ENCODE peak calls at places on chromosomes 16 and 17, in nine cellular contexts. Z is heart left ventricle; W is A549; N is progenitor cell of endocrine pancreas; E is neural progenitor cell; O is thoracic aorta; C is CD4-positive, alpha-beta T cell; U is tibial artery; V is CD8-positive, alpha-beta T cell. P is an unnamed sample.

GRCh38 chr16:87921236-87921773 is 15.0 kb downstream of the CA5A start:
- DNase-seq in Z (no peak), W (no peak), N (no peak), E (no peak), O (no peak), C (no peak), U (no peak), V (no peak), P (no peak)

GRCh38 chr17:49407981-49408501 is 6.6 kb downstream of the PHB1 start:
- DNase-seq in Z (peak), W (peak), N (peak), E (peak), O (no peak), C (peak), U (peak), V (peak), P (no peak)

GRCh38 chr16:50373345-50373701 is 4.5 kb upstream of the BRD7 start:
- DNase-seq in Z (no peak), W (no peak), N (no peak), E (no peak), O (no peak), C (no peak), U (no peak), V (no peak), P (no peak)

GRCh38 chr16:30010817-30011504 is at the start of gene DOC2A:
- DNase-seq in Z (no peak), W (no peak), N (no peak), E (peak), O (no peak), C (peak), U (no peak), V (no peak), P (no peak)

GRCh38 chr16:55568151-55568693 is 1.7 kb downstream of the CAPNS2 start:
- DNase-seq in Z (no peak), W (no peak), N (no peak), E (no peak), O (no peak), C (no peak), U (no peak), V (no peak), P (no peak)

GRCh38 chr17:42748202-42748905 is 3.5 kb upstream of the EZH1 start:
- DNase-seq in Z (no peak), W (no peak), N (no peak), E (no peak), O (no peak), C (no peak), U (peak), V (no peak), P (no peak)

GRCh38 chr17:7380321-7380720 is 568 bp upstream of the TNK1 start:
- DNase-seq in Z (peak), W (no peak), N (no peak), E (no peak), O (no peak), C (no peak), U (peak), V (no peak), P (no peak)

GRCh38 chr16:50151744-50152143 is 1.4 kb upstream of the TENT4B start:
- DNase-seq in Z (no peak), W (no peak), N (no peak), E (no peak), O (no peak), C (no peak), U (no peak), V (no peak), P (no peak)

GRCh38 chr17:83050651-83051422 is 28.6 kb upstream of the METRNL start:
- DNase-seq in Z (no peak), W (no peak), N (no peak), E (no peak), O (no peak), C (no peak), U (no peak), V (no peak), P (peak)

GRCh38 chr16:20940864-20941634 is 40.5 kb downstream of the LYRM1 start:
- DNase-seq in Z (no peak), W (no peak), N (no peak), E (no peak), O (no peak), C (no peak), U (no peak), V (no peak), P (no peak)

GRCh38 chr16:57725976-57726375 is 9.6 kb upstream of the KATNB1 start:
- DNase-seq in Z (no peak), W (no peak), N (no peak), E (no peak), O (no peak), C (no peak), U (no peak), V (no peak), P (no peak)

GRCh38 chr17:17712268-17712924 is 31.1 kb downstream of the RAI1 start:
- DNase-seq in Z (no peak), W (no peak), N (no peak), E (no peak), O (no peak), C (no peak), U (no peak), V (no peak), P (no peak)

GRCh38 chr16:12455287-12455798 is 348.3 kb downstream of the CPPED1 start:
- DNase-seq in Z (peak), W (peak), N (peak), E (peak), O (no peak), C (peak), U (no peak), V (no peak), P (no peak)

GRCh38 chr16:49200223-49200820 is 81.3 kb downstream of the CBLN1 start:
- DNase-seq in Z (no peak), W (no peak), N (no peak), E (no peak), O (no peak), C (no peak), U (no peak), V (no peak), P (no peak)

GRCh38 chr17:58516644-58517377 is 2.4 kb upstream of the MTMR4 start:
- DNase-seq in Z (no peak), W (no peak), N (no peak), E (no peak), O (no peak), C (no peak), U (no peak), V (no peak), P (no peak)

GRCh38 chr17:14845562-14846335 is 419.4 kb downstream of the PMP22 start:
- DNase-seq in Z (no peak), W (no peak), N (no peak), E (no peak), O (no peak), C (no peak), U (no peak), V (no peak), P (no peak)

GRCh38 chr17:57034807-57035754 is 50.0 kb upstream of the AKAP1 start:
- DNase-seq in Z (no peak), W (no peak), N (no peak), E (no peak), O (no peak), C (no peak), U (no peak), V (no peak), P (no peak)

GRCh38 chr17:58531661-58532554 is 17.5 kb upstream of the MTMR4 start:
- DNase-seq in Z (peak), W (no peak), N (peak), E (peak), O (no peak), C (peak), U (peak), V (peak), P (no peak)

GRCh38 chr17:4043862-4044261 is 79.6 kb upstream of the ATP2A3 start:
- DNase-seq in Z (no peak), W (no peak), N (no peak), E (no peak), O (no peak), C (peak), U (no peak), V (peak), P (no peak)

GRCh38 chr16:25235991-25236390 is 19.2 kb downstream of the AQP8 start:
- DNase-seq in Z (no peak), W (no peak), N (no peak), E (no peak), O (no peak), C (no peak), U (no peak), V (no peak), P (no peak)

GRCh38 chr16:51132484-51132883 is 18.6 kb downstream of the SALL1 start:
- DNase-seq in Z (no peak), W (no peak), N (no peak), E (no peak), O (no peak), C (no peak), U (no peak), V (no peak), P (no peak)

GRCh38 chr16:1876468-1876867 is 4.5 kb upstream of the MEIOB start:
- DNase-seq in Z (no peak), W (no peak), N (no peak), E (no peak), O (no peak), C (no peak), U (no peak), V (no peak), P (no peak)

GRCh38 chr17:12665263-12666210 is at the start of gene MYOCD:
- DNase-seq in Z (peak), W (peak), N (peak), E (peak), O (peak), C (no peak), U (peak), V (no peak), P (no peak)

GRCh38 chr17:18261146-18261515 is 669 bp downstream of the MIEF2 start:
- DNase-seq in Z (peak), W (peak), N (no peak), E (peak), O (peak), C (peak), U (peak), V (peak), P (no peak)

GRCh38 chr17:71846561-71846960 is 274.3 kb upstream of the SOX9 start:
- DNase-seq in Z (no peak), W (no peak), N (no peak), E (no peak), O (no peak), C (no peak), U (no peak), V (no peak), P (no peak)

GRCh38 chr16:88430185-88430523 is 22.9 kb upstream of the ZFPM1 start:
- DNase-seq in Z (no peak), W (no peak), N (no peak), E (no peak), O (no peak), C (no peak), U (no peak), V (no peak), P (no peak)

GRCh38 chr16:1082952-1083675 is 10.6 kb downstream of the SSTR5 start:
- DNase-seq in Z (no peak), W (no peak), N (no peak), E (no peak), O (no peak), C (no peak), U (no peak), V (no peak), P (no peak)

GRCh38 chr16:642189-643049 is 791 bp downstream of the MCRIP2 start:
- DNase-seq in Z (peak), W (peak), N (no peak), E (peak), O (no peak), C (no peak), U (no peak), V (no peak), P (no peak)

GRCh38 chr17:6043405-6043804 is 26.8 kb upstream of the WSCD1 start:
- DNase-seq in Z (no peak), W (no peak), N (no peak), E (no peak), O (no peak), C (no peak), U (no peak), V (no peak), P (no peak)

GRCh38 chr16:66948034-66948821 is 12.8 kb upstream of the CES3 start:
- DNase-seq in Z (no peak), W (no peak), N (no peak), E (no peak), O (no peak), C (no peak), U (no peak), V (no peak), P (no peak)

GRCh38 chr17:13947499-13947898 is 121.8 kb upstream of the COX10 start:
- DNase-seq in Z (no peak), W (no peak), N (no peak), E (no peak), O (no peak), C (no peak), U (no peak), V (no peak), P (no peak)

DNA sequence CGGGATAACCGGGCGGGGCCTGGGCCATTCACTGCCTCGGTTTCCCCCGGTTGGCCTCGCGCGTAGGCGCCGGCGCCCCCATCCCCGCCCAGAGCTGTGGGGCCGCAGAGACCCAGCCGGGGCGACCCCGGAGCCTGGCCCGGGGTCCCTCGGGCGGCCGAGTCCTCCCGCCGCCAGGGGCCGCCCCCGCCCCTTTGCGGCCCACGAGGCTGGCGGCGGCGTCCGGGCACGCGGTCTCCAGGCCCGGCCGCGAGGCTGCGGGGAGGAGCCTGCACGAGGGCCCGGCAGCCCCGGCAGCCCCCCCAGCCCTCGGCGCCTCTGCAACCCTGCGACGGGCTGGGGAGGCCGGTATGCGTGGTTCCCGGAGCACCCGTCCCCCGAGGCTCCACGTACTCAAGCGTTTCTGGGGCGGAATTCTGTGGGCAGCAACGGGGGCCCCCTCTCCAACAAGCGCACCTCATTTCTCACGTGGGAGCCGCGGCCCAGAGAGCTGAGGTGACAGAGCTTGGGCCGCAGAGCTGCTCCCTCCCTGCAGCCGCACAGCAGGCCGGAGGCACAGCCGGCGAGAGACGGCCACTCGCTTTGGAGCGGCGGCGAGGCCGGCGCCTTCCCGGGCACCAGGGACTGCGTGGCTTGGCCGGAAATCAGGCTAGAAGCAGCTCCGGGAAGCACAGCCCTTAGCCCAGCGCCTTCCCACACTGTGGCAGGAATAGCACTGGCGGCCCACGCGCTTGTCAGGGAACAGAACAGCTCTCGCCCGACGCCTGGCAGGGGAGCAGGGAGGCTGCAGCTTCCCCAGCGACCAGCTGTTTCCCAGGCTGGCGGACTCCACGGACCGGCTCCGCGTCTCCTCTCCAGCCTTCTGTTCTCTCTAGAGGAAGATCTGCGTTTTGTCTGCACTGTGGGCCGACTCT is 860 bp upstream of the LIMD2 start:
- DNase-seq in Z (peak), W (no peak), N (no peak), E (peak), O (peak), C (peak), U (peak), V (peak), P (no peak)
- TF ChIP-seq CTCF in Z (no peak), W (no peak), N (peak), E (peak), O (peak), C (no peak), U (no peak), V (no peak), P (no peak)

GRCh38 chr16:84144859-84145639 is at the start of the genes DNAAF1 and HSDL1:
- DNase-seq in Z (peak), W (peak), N (peak), E (peak), O (peak), C (peak), U (peak), V (peak), P (no peak)
- TF ChIP-seq CTCF in Z (no peak), W (no peak), N (peak), E (peak), O (no peak), C (no peak), U (no peak), V (no peak), P (no peak)

GRCh38 chr16:70453891-70454220 is 539 bp upstream of the FCSK start:
- DNase-seq in Z (no peak), W (no peak), N (no peak), E (peak), O (no peak), C (no peak), U (no peak), V (no peak), P (no peak)

GRCh38 chr16:70453117-70453890 is 1.1 kb upstream of the FCSK start:
- DNase-seq in Z (no peak), W (no peak), N (no peak), E (no peak), O (no peak), C (no peak), U (no peak), V (no peak), P (no peak)

GRCh38 chr16:70457446-70457845 is 3.1 kb downstream of the FCSK start:
- DNase-seq in Z (no peak), W (no peak), N (no peak), E (no peak), O (no peak), C (no peak), U (no peak), V (no peak), P (no peak)

GRCh38 chr16:70455910-70456309 is 1.5 kb downstream of the FCSK start:
- DNase-seq in Z (no peak), W (peak), N (no peak), E (no peak), O (no peak), C (no peak), U (no peak), V (no peak), P (no peak)

GRCh38 chr16:70454221-70455034 is at the start of gene FCSK:
- DNase-seq in Z (peak), W (peak), N (peak), E (peak), O (no peak), C (peak), U (no peak), V (peak), P (no peak)
- TF ChIP-seq CTCF in Z (no peak), W (peak), N (peak), E (peak), O (no peak), C (no peak), U (no peak), V (no peak), P (no peak)

GRCh38 chr17:11144358-11145233 is 96.4 kb upstream of the SHISA6 start:
- DNase-seq in Z (peak), W (peak), N (peak), E (peak), O (no peak), C (no peak), U (no peak), V (no peak), P (no peak)
- TF ChIP-seq CTCF in Z (peak), W (peak), N (peak), E (peak), O (peak), C (no peak), U (peak), V (no peak), P (no peak)

GRCh38 chr17:80252871-80253270 is 7.8 kb upstream of the RNF213 start:
- DNase-seq in Z (no peak), W (peak), N (peak), E (peak), O (no peak), C (peak), U (peak), V (peak), P (no peak)
- TF ChIP-seq CTCF in Z (peak), W (peak), N (peak), E (peak), O (no peak), C (peak), U (peak), V (peak), P (peak)

GRCh38 chr17:63986842-63987615 is 11.1 kb upstream of the PRR29 start:
- DNase-seq in Z (no peak), W (no peak), N (no peak), E (no peak), O (no peak), C (no peak), U (no peak), V (no peak), P (no peak)

GRCh38 chr17:63985387-63986140 is 12.6 kb upstream of the PRR29 start:
- DNase-seq in Z (no peak), W (no peak), N (no peak), E (no peak), O (no peak), C (no peak), U (no peak), V (no peak), P (no peak)

GRCh38 chr17:63983326-63983725 is 10.6 kb upstream of the SCN4A start:
- DNase-seq in Z (peak), W (no peak), N (no peak), E (no peak), O (no peak), C (no peak), U (peak), V (no peak), P (no peak)

GRCh38 chr17:63984206-63984605 is 11.5 kb upstream of the SCN4A start:
- DNase-seq in Z (no peak), W (no peak), N (no peak), E (no peak), O (no peak), C (no peak), U (no peak), V (no peak), P (no peak)

GRCh38 chr17:63984651-63985386 is 12.1 kb upstream of the SCN4A start:
- DNase-seq in Z (peak), W (peak), N (no peak), E (no peak), O (peak), C (peak), U (peak), V (no peak), P (no peak)
- TF ChIP-seq CTCF in Z (no peak), W (no peak), N (no peak), E (no peak), O (no peak), C (no peak), U (no peak), V (no peak), P (no peak)

DNA sequence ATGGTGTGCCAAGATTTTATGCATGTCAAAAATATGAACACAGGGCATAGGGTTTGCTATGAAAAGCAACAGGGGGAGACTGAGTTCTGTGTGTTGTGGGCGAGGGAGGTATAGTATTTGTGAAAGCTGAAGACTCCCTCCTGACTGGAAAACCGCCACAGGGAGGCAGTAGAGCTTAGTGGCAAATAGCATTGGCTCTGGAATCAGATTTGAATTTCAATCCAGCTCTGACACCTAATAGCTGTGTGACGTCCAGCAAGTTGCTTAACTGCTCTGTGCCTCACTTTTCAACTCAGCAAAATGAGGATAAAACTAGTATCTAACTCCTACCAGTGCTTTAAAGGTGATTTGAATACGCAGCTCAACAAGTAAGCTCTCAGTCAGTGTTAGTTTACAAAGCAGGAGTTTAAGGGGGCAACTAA is 22.0 kb downstream of the KPNA2 start:
- DNase-seq in Z (no peak), W (peak), N (no peak), E (no peak), O (no peak), C (peak), U (no peak), V (peak), P (no peak)
- TF ChIP-seq CTCF in Z (peak), W (peak), N (peak), E (peak), O (peak), C (peak), U (peak), V (peak), P (no peak)